ENCODE peak calls at places on chromosomes 12 and 14, in eight cellular contexts. F is endothelial cell of umbilical vein, T is astrocyte of the cerebellum, H is psoas muscle, X is heart right ventricle, Q is K562, U is AG09309, R is choroid plexus epithelial cell. B is an unnamed sample.

GRCh38 chr12:50246873-50247612 is 36.3 kb downstream of the LIMA1 start:
- DNase-seq in F (peak), T (peak), H (peak), X (peak), Q (peak), U (peak), R (peak), B (peak)

GRCh38 chr14:35814371-35815005 is 5.4 kb upstream of the RALGAPA1 start:
- DNase-seq in F (peak), T (no peak), H (no peak), X (peak), Q (peak), U (no peak), R (peak), B (no peak)

GRCh38 chr14:55430024-55430690 is 10.3 kb downstream of the TBPL2 start:
- DNase-seq in F (peak), T (peak), H (no peak), X (no peak), Q (peak), U (peak), R (peak), B (peak)

GRCh38 chr14:95609398-95609990 is 74.6 kb downstream of the GLRX5 start:
- DNase-seq in F (peak), T (no peak), H (no peak), X (no peak), Q (peak), U (no peak), R (peak), B (no peak)

GRCh38 chr14:106347890-106348755 is 821.7 kb downstream of the TMEM121 start:
- DNase-seq in F (no peak), T (no peak), H (no peak), X (no peak), Q (no peak), U (no peak), R (no peak), B (no peak)

GRCh38 chr12:65279387-65280112 is 1.1 kb downstream of the MSRB3 start:
- DNase-seq in F (peak), T (no peak), H (no peak), X (no peak), Q (no peak), U (no peak), R (peak), B (no peak)

GRCh38 chr12:10718279-10718821 is 4.8 kb downstream of the YBX3 start:
- DNase-seq in F (peak), T (peak), H (no peak), X (no peak), Q (no peak), U (peak), R (peak), B (peak)

GRCh38 chr12:33560653-33561208 is 121.1 kb upstream of the SYT10 start:
- DNase-seq in F (no peak), T (no peak), H (no peak), X (no peak), Q (no peak), U (no peak), R (no peak), B (no peak)

GRCh38 chr12:127642208-127642607 is 624.8 kb upstream of the TMEM132C start:
- DNase-seq in F (no peak), T (no peak), H (no peak), X (no peak), Q (no peak), U (no peak), R (no peak), B (no peak)

GRCh38 chr12:49832836-49833421 is 4.7 kb upstream of the NCKAP5L start:
- DNase-seq in F (no peak), T (no peak), H (no peak), X (no peak), Q (no peak), U (peak), R (peak), B (no peak)

GRCh38 chr12:4011597-4011996 is 138.4 kb upstream of the PARP11 start:
- DNase-seq in F (no peak), T (no peak), H (no peak), X (no peak), Q (no peak), U (no peak), R (peak), B (no peak)

GRCh38 chr14:54691525-54692260 is 124.8 kb downstream of the SAMD4A start:
- DNase-seq in F (peak), T (peak), H (peak), X (peak), Q (peak), U (no peak), R (peak), B (no peak)

GRCh38 chr14:53942970-53943750 is 13.5 kb downstream of the BMP4 start:
- DNase-seq in F (no peak), T (no peak), H (no peak), X (no peak), Q (no peak), U (no peak), R (no peak), B (no peak)

GRCh38 chr14:76919811-76920571 is 93.8 kb downstream of the LRRC74A start:
- DNase-seq in F (peak), T (no peak), H (peak), X (peak), Q (no peak), U (no peak), R (peak), B (peak)

GRCh38 chr12:123131879-123132402 is 18.9 kb downstream of the PITPNM2 start:
- DNase-seq in F (no peak), T (no peak), H (peak), X (no peak), Q (no peak), U (no peak), R (no peak), B (no peak)

GRCh38 chr14:44914849-44915248 is 46.9 kb downstream of the KLHL28 start:
- DNase-seq in F (no peak), T (no peak), H (no peak), X (no peak), Q (no peak), U (no peak), R (peak), B (peak)

GRCh38 chr14:55845963-55846851 is 266.2 kb downstream of the KTN1 start:
- DNase-seq in F (no peak), T (no peak), H (no peak), X (no peak), Q (peak), U (no peak), R (no peak), B (no peak)

GRCh38 chr12:92493816-92494215 is 209.0 kb upstream of the PLEKHG7 start:
- DNase-seq in F (no peak), T (no peak), H (no peak), X (no peak), Q (no peak), U (no peak), R (no peak), B (no peak)

GRCh38 chr14:94940263-94940993 is 170.5 kb upstream of the GSC start:
- DNase-seq in F (no peak), T (no peak), H (no peak), X (no peak), Q (no peak), U (no peak), R (no peak), B (no peak)

GRCh38 chr14:87153391-87153790 is 839.6 kb downstream of the GALC start:
- DNase-seq in F (no peak), T (no peak), H (no peak), X (no peak), Q (no peak), U (no peak), R (no peak), B (no peak)

GRCh38 chr12:53659011-53659551 is 16.8 kb downstream of the ATP5MC2 start:
- DNase-seq in F (peak), T (peak), H (no peak), X (no peak), Q (no peak), U (no peak), R (peak), B (peak)

GRCh38 chr12:14771651-14772137 is 31.6 kb downstream of the WBP11 start:
- DNase-seq in F (no peak), T (no peak), H (no peak), X (no peak), Q (no peak), U (no peak), R (no peak), B (no peak)

GRCh38 chr14:20412422-20412821 is 879 bp downstream of the TEP1 start:
- DNase-seq in F (peak), T (no peak), H (no peak), X (no peak), Q (no peak), U (no peak), R (peak), B (no peak)

GRCh38 chr14:22147716-22148115 is 441.3 kb downstream of the DAD1 start:
- DNase-seq in F (no peak), T (no peak), H (no peak), X (no peak), Q (no peak), U (no peak), R (no peak), B (no peak)

GRCh38 chr14:95336192-95336760 is 16.6 kb upstream of the CLMN start:
- DNase-seq in F (no peak), T (no peak), H (no peak), X (no peak), Q (no peak), U (no peak), R (no peak), B (no peak)

GRCh38 chr12:106747973-106748436 is 26.5 kb upstream of the RIC8B start:
- DNase-seq in F (no peak), T (no peak), H (no peak), X (no peak), Q (no peak), U (no peak), R (no peak), B (no peak)

GRCh38 chr14:65599375-65599774 is 186.8 kb downstream of the FUT8 start:
- DNase-seq in F (peak), T (no peak), H (no peak), X (no peak), Q (no peak), U (peak), R (peak), B (no peak)

GRCh38 chr12:12716151-12716844 is 870 bp upstream of the CDKN1B start:
- DNase-seq in F (peak), T (no peak), H (no peak), X (no peak), Q (no peak), U (no peak), R (peak), B (no peak)

GRCh38 chr12:12714276-12715001 is 2.7 kb upstream of the CDKN1B start:
- DNase-seq in F (peak), T (no peak), H (no peak), X (no peak), Q (peak), U (no peak), R (peak), B (no peak)

GRCh38 chr12:12715128-12715458 is 2.1 kb upstream of the CDKN1B start:
- DNase-seq in F (no peak), T (no peak), H (no peak), X (no peak), Q (no peak), U (no peak), R (no peak), B (no peak)

GRCh38 chr12:12716845-12717585 is at the start of gene CDKN1B:
- DNase-seq in F (peak), T (peak), H (peak), X (peak), Q (peak), U (peak), R (peak), B (peak)

GRCh38 chr12:12715459-12716150 is 1.6 kb upstream of the CDKN1B start:
- DNase-seq in F (peak), T (no peak), H (no peak), X (no peak), Q (no peak), U (no peak), R (peak), B (no peak)
- H3K4me3 ChIP-seq in F (no peak), T (peak), H (peak), X (peak), Q (peak), U (peak), R (peak), B (peak)

DNA sequence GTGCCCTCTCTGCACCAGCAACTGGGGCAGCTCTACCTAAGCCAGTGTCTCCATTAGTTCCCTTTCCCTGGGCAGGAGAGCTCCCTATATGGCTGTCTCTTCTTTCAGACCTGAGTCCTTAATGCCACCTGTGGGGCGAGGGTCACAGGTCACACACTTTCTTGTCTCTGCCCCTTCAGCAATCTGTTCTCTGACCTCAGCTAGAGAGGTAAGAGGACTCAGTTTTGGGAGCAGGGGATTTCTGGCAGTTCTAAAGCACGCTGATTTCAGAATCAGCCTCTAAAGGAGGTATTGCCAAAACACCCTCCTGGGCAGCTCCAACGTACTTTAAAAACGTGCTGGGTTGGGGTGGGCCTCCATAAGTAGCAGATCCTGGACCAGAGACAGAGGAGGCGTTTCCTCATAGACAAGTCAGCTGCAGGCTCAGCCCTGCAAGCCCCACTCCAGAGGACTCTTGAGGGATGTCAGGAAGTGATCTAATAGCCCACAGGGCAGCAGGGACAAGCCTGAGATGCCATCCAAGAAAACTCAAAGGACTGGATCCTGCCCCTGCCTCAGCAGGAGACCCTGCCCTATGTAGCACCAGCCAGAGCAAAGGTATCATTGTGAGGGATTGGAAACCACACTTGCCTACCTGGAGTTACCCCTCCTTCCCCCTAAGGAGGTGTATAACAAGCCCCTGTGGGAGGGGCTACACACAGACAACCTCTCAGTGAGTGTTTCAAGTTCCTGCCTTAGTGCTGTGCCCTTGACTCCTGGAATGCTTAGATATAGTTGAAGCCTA is 8.6 kb downstream of the CTDSP2 start:
- DNase-seq in F (peak), T (no peak), H (peak), X (peak), Q (no peak), U (no peak), R (peak), B (peak)
- H3K4me3 ChIP-seq in F (no peak), T (no peak), H (peak), X (no peak), Q (no peak), U (no peak), R (no peak), B (no peak)

GRCh38 chr12:2692156-2692555 is 102.6 kb upstream of the FKBP4 start:
- DNase-seq in F (no peak), T (no peak), H (no peak), X (no peak), Q (no peak), U (no peak), R (no peak), B (no peak)
- H3K4me3 ChIP-seq in F (no peak), T (no peak), H (peak), X (peak), Q (no peak), U (no peak), R (no peak), B (no peak)

GRCh38 chr14:49853572-49854375 is 1.2 kb upstream of the NEMF start:
- DNase-seq in F (peak), T (peak), H (peak), X (peak), Q (no peak), U (peak), R (peak), B (peak)
- H3K4me3 ChIP-seq in F (no peak), T (peak), H (peak), X (peak), Q (no peak), U (peak), R (peak), B (peak)

GRCh38 chr12:38384816-38385491 is 68.4 kb downstream of the ALG10B start:
- DNase-seq in F (no peak), T (no peak), H (no peak), X (no peak), Q (no peak), U (no peak), R (no peak), B (no peak)
- H3K4me3 ChIP-seq in F (no peak), T (no peak), H (no peak), X (no peak), Q (no peak), U (no peak), R (no peak), B (no peak)

DNA sequence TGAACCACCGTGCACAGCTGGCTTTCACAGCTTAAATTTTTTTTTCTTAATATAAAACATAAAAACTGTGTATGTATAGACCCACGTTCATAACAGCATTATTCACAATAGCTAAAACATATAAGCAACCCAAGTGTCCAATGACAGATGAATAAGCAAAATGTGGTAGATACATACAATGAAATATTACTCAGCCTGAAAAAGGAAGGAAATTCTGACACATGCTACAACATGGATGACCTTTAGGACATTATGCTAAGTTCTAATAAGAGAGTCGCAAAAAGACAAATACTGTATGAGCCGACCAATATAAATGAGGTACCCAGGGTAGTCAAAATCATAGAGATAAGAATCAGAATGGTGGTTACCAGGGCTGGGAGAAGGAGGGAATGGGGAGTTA is 13.8 kb upstream of the YY1 start:
- DNase-seq in F (no peak), T (no peak), H (no peak), X (no peak), Q (no peak), U (no peak), R (no peak), B (no peak)
- H3K4me3 ChIP-seq in F (no peak), T (no peak), H (no peak), X (no peak), Q (no peak), U (no peak), R (no peak), B (no peak)

DNA sequence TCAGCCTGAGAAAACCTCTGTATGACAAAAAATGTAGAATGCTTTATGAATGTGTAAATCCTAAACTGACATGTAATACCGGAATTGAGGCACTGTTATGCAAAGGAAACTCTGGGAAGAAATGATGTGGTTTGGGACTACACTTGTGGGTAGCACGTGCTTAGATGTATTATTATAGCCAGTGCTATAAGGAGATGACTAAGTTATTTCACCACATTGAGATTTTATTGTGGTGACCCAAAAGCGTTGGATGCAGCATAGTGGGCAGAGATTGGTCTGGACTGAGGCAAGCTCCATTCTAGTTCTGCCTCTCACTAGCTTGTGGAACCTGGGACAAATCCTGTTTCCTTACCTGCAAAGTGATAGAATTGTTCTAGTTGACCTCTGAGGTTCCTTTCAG is 172.2 kb downstream of the SNAPC1 start:
- DNase-seq in F (no peak), T (peak), H (no peak), X (no peak), Q (no peak), U (peak), R (peak), B (peak)
- H3K4me3 ChIP-seq in F (no peak), T (no peak), H (no peak), X (no peak), Q (no peak), U (no peak), R (no peak), B (no peak)

DNA sequence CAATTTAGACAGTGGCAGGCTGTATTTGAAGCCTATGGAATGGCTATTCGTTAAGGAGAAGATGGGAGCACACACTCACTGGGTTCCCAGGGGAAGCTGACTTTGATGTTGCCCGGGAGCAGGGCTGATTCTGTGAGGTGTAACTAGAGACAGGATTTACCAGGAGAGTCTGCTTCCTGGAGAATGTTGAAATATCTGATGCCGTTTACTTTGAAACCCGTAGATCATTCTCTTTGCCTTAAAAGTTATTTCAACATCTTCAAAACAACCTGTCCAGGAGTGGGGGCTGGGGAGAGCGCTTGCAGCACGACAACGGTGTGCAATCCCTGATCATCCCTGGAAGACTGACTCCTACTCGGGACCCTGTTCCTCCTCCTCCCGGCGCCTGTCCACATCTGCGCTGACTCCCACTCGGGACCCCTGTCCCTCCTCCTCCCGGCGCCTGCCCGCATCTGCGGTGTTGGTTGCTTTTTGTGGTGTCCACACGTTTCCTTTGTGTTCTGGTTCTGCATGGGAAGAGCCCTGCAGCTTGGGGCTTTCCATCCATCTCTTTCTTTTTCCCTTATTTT is 72.6 kb downstream of the AACS start:
- DNase-seq in F (no peak), T (no peak), H (no peak), X (no peak), Q (no peak), U (no peak), R (peak), B (no peak)
- H3K4me3 ChIP-seq in F (no peak), T (no peak), H (no peak), X (no peak), Q (no peak), U (no peak), R (no peak), B (no peak)